ENCODE peak calls at places on chromosomes 7 and 10, in ten cellular contexts. D is Panc1; B is pancreas; W is omental fat pad; L is CD8-positive, alpha-beta T cell; Z is astrocyte of the spinal cord; P is OCI-LY7; V is brain microvascular endothelial cell; J is left lung; T is ovary. H is an unnamed sample.
A peak's percentile ranks its signal among the peaks of the same experiment; 100 is the strongest.

GRCh38 chr7:13031481-13031880 is 344.0 kb downstream of the ARL4A start:
- DNase-seq in D (no peak), B (no peak), W (no peak), L (no peak), Z (no peak), P (no peak), V (no peak), J (no peak), T (no peak), H (no peak)

GRCh38 chr7:45215611-45216062 is 58.0 kb downstream of the RAMP3 start:
- DNase-seq in D (no peak), B (no peak), W (no peak), L (no peak), Z (no peak), P (no peak), V (no peak), J (no peak), T (no peak), H (peak; percentile 67)

GRCh38 chr10:43939389-43939938 is 290.8 kb upstream of the ZNF32 start:
- DNase-seq in D (no peak), B (no peak), W (no peak), L (no peak), Z (no peak), P (peak; percentile 73), V (no peak), J (no peak), T (no peak), H (no peak)

GRCh38 chr7:21902240-21902639 is 43.5 kb downstream of the CDCA7L start:
- DNase-seq in D (no peak), B (no peak), W (no peak), L (no peak), Z (peak; percentile 25), P (no peak), V (peak; percentile 25), J (no peak), T (no peak), H (no peak)

GRCh38 chr10:124298891-124299290 is 119.8 kb downstream of the OAT start:
- DNase-seq in D (no peak), B (no peak), W (no peak), L (no peak), Z (no peak), P (no peak), V (no peak), J (peak; percentile 29), T (no peak), H (no peak)

GRCh38 chr10:47091421-47091820 is 180.2 kb downstream of the PTPN20 start:
- DNase-seq in D (no peak), B (no peak), W (no peak), L (no peak), Z (no peak), P (no peak), V (no peak), J (no peak), T (no peak), H (no peak)

GRCh38 chr10:74227697-74228424 is 76.8 kb downstream of the ADK start:
- DNase-seq in D (no peak), B (no peak), W (no peak), L (peak; percentile 22), Z (peak; percentile 55), P (peak; percentile 50), V (peak; percentile 59), J (no peak), T (no peak), H (no peak)

GRCh38 chr10:37865264-37865663 is 7.9 kb upstream of the ZNF248 start:
- DNase-seq in D (no peak), B (no peak), W (no peak), L (no peak), Z (no peak), P (no peak), V (no peak), J (no peak), T (no peak), H (no peak)

GRCh38 chr7:30148951-30149459 is 14.2 kb downstream of the MTURN start:
- DNase-seq in D (no peak), B (no peak), W (no peak), L (peak; percentile 42), Z (no peak), P (peak; percentile 28), V (no peak), J (peak; percentile 84), T (no peak), H (no peak)

GRCh38 chr7:39606941-39607340 is 16.4 kb upstream of the RALA start:
- DNase-seq in D (no peak), B (no peak), W (no peak), L (no peak), Z (no peak), P (no peak), V (no peak), J (no peak), T (no peak), H (no peak)

GRCh38 chr7:39608278-39608677 is 15.1 kb upstream of the RALA start:
- DNase-seq in D (no peak), B (no peak), W (no peak), L (no peak), Z (no peak), P (no peak), V (no peak), J (no peak), T (no peak), H (no peak)

GRCh38 chr7:39609084-39609461 is 14.3 kb upstream of the RALA start:
- DNase-seq in D (no peak), B (no peak), W (no peak), L (no peak), Z (peak; percentile 65), P (no peak), V (no peak), J (no peak), T (no peak), H (no peak)

GRCh38 chr7:39607865-39608264 is 15.5 kb upstream of the RALA start:
- DNase-seq in D (no peak), B (no peak), W (no peak), L (no peak), Z (no peak), P (no peak), V (no peak), J (no peak), T (no peak), H (no peak)

GRCh38 chr7:39609462-39610149 is 13.8 kb upstream of the RALA start:
- DNase-seq in D (no peak), B (peak; percentile 63), W (no peak), L (peak; percentile 40), Z (no peak), P (no peak), V (no peak), J (peak; percentile 85), T (no peak), H (peak; percentile 53)
- TF ChIP-seq CTCF in D (no peak), B (no peak), W (no peak), L (no peak), Z (peak; percentile 15), P (no peak), V (peak; percentile 44), J (no peak), T (no peak), H (no peak)

GRCh38 chr7:156638443-156639077 is 2.0 kb upstream of the RNF32 start:
- DNase-seq in D (no peak), B (no peak), W (no peak), L (no peak), Z (no peak), P (no peak), V (no peak), J (no peak), T (no peak), H (no peak)

GRCh38 chr7:156642306-156643045 is 1.9 kb downstream of the RNF32 start:
- DNase-seq in D (no peak), B (no peak), W (no peak), L (no peak), Z (no peak), P (no peak), V (no peak), J (no peak), T (no peak), H (no peak)

GRCh38 chr7:156639426-156640256 is 933 bp upstream of the RNF32 start:
- DNase-seq in D (no peak), B (peak; percentile 57), W (no peak), L (no peak), Z (no peak), P (no peak), V (no peak), J (no peak), T (peak; percentile 20), H (no peak)

GRCh38 chr7:156640257-156640948 is at the start of gene RNF32:
- DNase-seq in D (peak; percentile 69), B (peak; percentile 100), W (peak; percentile 68), L (peak; percentile 96), Z (peak; percentile 94), P (peak; percentile 93), V (peak; percentile 90), J (peak; percentile 99), T (peak; percentile 93), H (peak; percentile 99)

GRCh38 chr7:156640949-156641485 is 443 bp downstream of the RNF32 start:
- DNase-seq in D (no peak), B (no peak), W (no peak), L (peak; percentile 36), Z (peak; percentile 46), P (peak; percentile 75), V (peak; percentile 28), J (no peak), T (no peak), H (no peak)
- TF ChIP-seq CTCF in D (no peak), B (no peak), W (no peak), L (no peak), Z (no peak), P (no peak), V (no peak), J (no peak), T (no peak), H (no peak)

GRCh38 chr7:121513105-121513504 is 117.0 kb upstream of the FAM3C start:
- DNase-seq in D (no peak), B (no peak), W (no peak), L (no peak), Z (no peak), P (no peak), V (no peak), J (no peak), T (no peak), H (no peak)

GRCh38 chr7:121515181-121515580 is 119.1 kb upstream of the FAM3C start:
- DNase-seq in D (no peak), B (no peak), W (no peak), L (no peak), Z (no peak), P (no peak), V (no peak), J (no peak), T (no peak), H (no peak)

GRCh38 chr7:121510858-121511482 is 114.9 kb upstream of the FAM3C start:
- DNase-seq in D (no peak), B (no peak), W (no peak), L (no peak), Z (no peak), P (no peak), V (no peak), J (no peak), T (no peak), H (no peak)

GRCh38 chr7:121505540-121506182 is 109.6 kb upstream of the FAM3C start:
- DNase-seq in D (no peak), B (no peak), W (no peak), L (no peak), Z (no peak), P (no peak), V (no peak), J (no peak), T (no peak), H (no peak)

GRCh38 chr7:121510302-121510701 is 114.2 kb upstream of the FAM3C start:
- DNase-seq in D (no peak), B (no peak), W (no peak), L (peak; percentile 10), Z (no peak), P (peak; percentile 24), V (no peak), J (no peak), T (no peak), H (no peak)
- TF ChIP-seq CTCF in D (peak; percentile 12), B (no peak), W (no peak), L (peak; percentile 28), Z (no peak), P (peak; percentile 58), V (no peak), J (no peak), T (no peak), H (no peak)

GRCh38 chr10:26384600-26384999 is 53.5 kb upstream of the APBB1IP start:
- DNase-seq in D (no peak), B (no peak), W (no peak), L (no peak), Z (no peak), P (no peak), V (no peak), J (no peak), T (no peak), H (no peak)
- TF ChIP-seq CTCF in D (no peak), B (no peak), W (no peak), L (no peak), Z (no peak), P (no peak), V (no peak), J (no peak), T (no peak), H (no peak)

H was measured in glutamatergic neuron.